ENCODE peak calls at places on chromosomes 4 and X, in eight cellular contexts. P is activated T-cell treated with anti-CD3 and anti-CD28 coated beads for 1 hour; M is GM23338; T is left lung; F is M059J; S is GM13976; Z is stimulated activated CD4-positive, alpha-beta T cell treated with anti-CD3 and anti-CD28 coated beads, Interleukin-4, amount 100 ng/mL, for 4 hours; A is kidney tubule cell. D is an unnamed sample.

GRCh38 chr4:8266088-8266487 is 3.5 kb upstream of the HTRA3 start:
- DNase-seq in P (no peak), M (no peak), T (no peak), F (no peak), S (no peak), Z (no peak), A (no peak), D (no peak)

GRCh38 chr4:2909583-2909982 is 53.6 kb downstream of the NOP14 start:
- DNase-seq in P (no peak), M (no peak), T (no peak), F (no peak), S (no peak), Z (no peak), A (no peak), D (no peak)

GRCh38 chrX:11287505-11287904 is 5.7 kb upstream of the AMELX start:
- DNase-seq in P (no peak), M (no peak), T (no peak), F (no peak), S (no peak), Z (no peak), A (no peak), D (peak; percentile 6)

GRCh38 chrX:9249452-9249851 is 215.4 kb upstream of the TBL1X start:
- DNase-seq in P (no peak), M (no peak), T (no peak), F (no peak), S (no peak), Z (no peak), A (no peak), D (no peak)

GRCh38 chr4:101279377-101279871 is 67.9 kb downstream of the PPP3CA start:
- DNase-seq in P (no peak), M (no peak), T (no peak), F (peak; percentile 77), S (no peak), Z (no peak), A (peak; percentile 53), D (peak; percentile 88)

GRCh38 chr4:4627906-4628305 is 86.1 kb upstream of the STX18 start:
- DNase-seq in P (no peak), M (no peak), T (no peak), F (no peak), S (no peak), Z (no peak), A (no peak), D (no peak)

GRCh38 chr4:7513731-7514130 is 79.0 kb upstream of the PSAPL1 start:
- DNase-seq in P (no peak), M (no peak), T (no peak), F (peak; percentile 85), S (no peak), Z (no peak), A (no peak), D (no peak)

GRCh38 chr4:42083816-42084215 is 68.6 kb downstream of the BEND4 start:
- DNase-seq in P (no peak), M (no peak), T (no peak), F (peak; percentile 10), S (no peak), Z (no peak), A (no peak), D (peak; percentile 21)

GRCh38 chr4:83503974-83504373 is 19.1 kb upstream of the ABRAXAS1 start:
- DNase-seq in P (peak; percentile 5), M (no peak), T (no peak), F (no peak), S (no peak), Z (no peak), A (no peak), D (no peak)

GRCh38 chr4:55547461-55547770 is 707 bp upstream of the CLOCK start:
- DNase-seq in P (no peak), M (peak; percentile 72), T (peak; percentile 80), F (no peak), S (no peak), Z (no peak), A (no peak), D (no peak)

GRCh38 chr4:52869656-52870055 is 7.5 kb downstream of the RASL11B start:
- DNase-seq in P (no peak), M (no peak), T (no peak), F (no peak), S (no peak), Z (no peak), A (no peak), D (no peak)

GRCh38 chrX:17024896-17025295 is 78.4 kb downstream of the REPS2 start:
- DNase-seq in P (no peak), M (peak; percentile 47), T (no peak), F (no peak), S (no peak), Z (no peak), A (peak; percentile 70), D (no peak)

GRCh38 chr4:118712872-118713271 is 27.7 kb downstream of the METTL14 start:
- DNase-seq in P (no peak), M (no peak), T (no peak), F (peak; percentile 67), S (no peak), Z (no peak), A (peak; percentile 75), D (peak; percentile 5)

GRCh38 chrX:110402091-110402854 is 43.6 kb downstream of the RTL9 start:
- DNase-seq in P (no peak), M (peak; percentile 33), T (no peak), F (peak; percentile 85), S (no peak), Z (no peak), A (peak; percentile 51), D (peak; percentile 76)

GRCh38 chr4:2370597-2371320 is 47.7 kb downstream of the ZFYVE28 start:
- DNase-seq in P (no peak), M (no peak), T (peak; percentile 74), F (no peak), S (no peak), Z (no peak), A (no peak), D (no peak)

GRCh38 chr4:174910271-174910670 is 7.9 kb upstream of the ADAM29 start:
- DNase-seq in P (no peak), M (no peak), T (no peak), F (peak; percentile 3), S (no peak), Z (no peak), A (no peak), D (no peak)

GRCh38 chr4:47031011-47031678 is at the start of gene GABRB1:
- DNase-seq in P (no peak), M (peak; percentile 76), T (peak; percentile 81), F (peak; percentile 64), S (no peak), Z (no peak), A (peak; percentile 61), D (peak; percentile 28)

GRCh38 chr4:97016186-97016945 is 1126.9 kb downstream of the STPG2 start:
- DNase-seq in P (no peak), M (no peak), T (no peak), F (no peak), S (no peak), Z (no peak), A (peak; percentile 42), D (no peak)

GRCh38 chr4:109998867-109999303 is 86.2 kb downstream of the EGF start:
- DNase-seq in P (no peak), M (peak; percentile 81), T (no peak), F (peak; percentile 63), S (peak; percentile 67), Z (no peak), A (peak; percentile 69), D (peak; percentile 14)

GRCh38 chr4:157741642-157742041 is 431.2 kb downstream of the GASK1B start:
- DNase-seq in P (no peak), M (no peak), T (no peak), F (no peak), S (no peak), Z (no peak), A (no peak), D (peak; percentile 41)

GRCh38 chr4:5366421-5366820 is 315.1 kb downstream of the STK32B start:
- DNase-seq in P (no peak), M (no peak), T (no peak), F (peak; percentile 97), S (no peak), Z (no peak), A (peak; percentile 62), D (peak; percentile 5)